ENCODE peak calls at places on chromosomes 16 and 17, in nine cellular contexts. A is psoas muscle; S is upper lobe of right lung; E is adrenal gland; K is right atrium auricular region; O is ascending aorta; N is heart left ventricle; P is CD8-positive, alpha-beta T cell; C is body of pancreas. W is an unnamed sample.

GRCh38 chr17:35238817-35239216 is 4.1 kb upstream of the SLFN5 start:
- DNase-seq in A (no peak), S (no peak), E (no peak), K (no peak), O (no peak), N (no peak), P (no peak), C (no peak), W (peak)

GRCh38 chr16:17404903-17405691 is 65.7 kb downstream of the XYLT1 start:
- DNase-seq in A (peak), S (peak), E (peak), K (peak), O (peak), N (peak), P (no peak), C (peak), W (no peak)

GRCh38 chr17:78337244-78338109 is 22.4 kb downstream of the SOCS3 start:
- DNase-seq in A (no peak), S (no peak), E (peak), K (no peak), O (no peak), N (no peak), P (no peak), C (peak), W (peak)

GRCh38 chr17:45949755-45950320 is 49.2 kb upstream of the STH start:
- DNase-seq in A (no peak), S (no peak), E (no peak), K (no peak), O (no peak), N (no peak), P (no peak), C (no peak), W (no peak)

GRCh38 chr17:9968881-9969280 is 63.8 kb upstream of the RCVRN start:
- DNase-seq in A (no peak), S (no peak), E (no peak), K (no peak), O (no peak), N (no peak), P (no peak), C (no peak), W (no peak)

GRCh38 chr17:45756266-45756989 is 27.7 kb upstream of the CRHR1 start:
- DNase-seq in A (no peak), S (no peak), E (no peak), K (no peak), O (no peak), N (no peak), P (no peak), C (no peak), W (no peak)

GRCh38 chr16:3759736-3760135 is 42.4 kb upstream of the TRAP1 start:
- DNase-seq in A (no peak), S (no peak), E (no peak), K (no peak), O (no peak), N (no peak), P (no peak), C (no peak), W (no peak)

GRCh38 chr16:73956592-73957495 is 339.8 kb upstream of the PSMD7 start:
- DNase-seq in A (peak), S (no peak), E (peak), K (no peak), O (no peak), N (peak), P (no peak), C (peak), W (peak)

GRCh38 chr17:8186787-8187516 is 3.0 kb downstream of the BORCS6 start:
- DNase-seq in A (peak), S (peak), E (peak), K (peak), O (peak), N (peak), P (peak), C (peak), W (peak)

GRCh38 chr17:35255316-35255715 is 12.4 kb downstream of the SLFN5 start:
- DNase-seq in A (no peak), S (no peak), E (no peak), K (no peak), O (no peak), N (no peak), P (no peak), C (no peak), W (no peak)

GRCh38 chr16:20016234-20016633 is 57.5 kb downstream of the GPR139 start:
- DNase-seq in A (no peak), S (no peak), E (no peak), K (no peak), O (no peak), N (no peak), P (no peak), C (no peak), W (no peak)
- TF ChIP-seq CTCF in A (no peak), S (no peak), E (no peak), K (no peak), O (no peak), N (no peak), P (no peak), C (no peak), W (no peak)

DNA sequence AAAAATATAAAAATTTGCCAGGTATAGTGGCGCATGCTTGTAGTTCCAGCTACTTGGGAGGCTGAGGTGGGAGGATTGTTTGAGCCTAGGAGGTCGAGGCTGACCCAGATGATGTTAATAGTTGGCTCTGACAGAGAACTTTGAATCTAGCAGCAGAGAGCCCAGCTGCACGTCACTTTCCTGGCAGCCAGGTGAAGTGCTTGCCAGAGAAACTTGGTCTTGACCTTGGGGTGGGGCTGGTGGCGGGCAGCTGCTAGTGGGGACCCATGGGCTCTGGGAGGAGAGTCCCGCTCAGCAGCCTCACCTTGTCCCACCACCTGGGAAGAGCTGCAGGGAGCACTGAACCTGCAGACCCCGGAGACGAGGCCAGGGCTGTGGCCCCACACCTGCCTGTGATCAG is 3.1 kb upstream of the C16orf74 start:
- DNase-seq in A (no peak), S (no peak), E (no peak), K (no peak), O (no peak), N (no peak), P (no peak), C (peak), W (no peak)
- H3K27ac ChIP-seq in A (no peak), S (no peak), E (no peak), K (no peak), O (no peak), N (no peak), P (no peak), C (peak), W (peak)

GRCh38 chr17:76075364-76076099 is 951 bp downstream of the GALR2 start:
- DNase-seq in A (no peak), S (peak), E (no peak), K (no peak), O (no peak), N (no peak), P (no peak), C (no peak), W (no peak)
- TF ChIP-seq CTCF in A (no peak), S (no peak), E (no peak), K (no peak), O (no peak), N (no peak), P (no peak), C (no peak), W (no peak)

GRCh38 chr17:81740395-81740961 is 28.4 kb downstream of the SLC25A10 start:
- DNase-seq in A (no peak), S (peak), E (no peak), K (no peak), O (no peak), N (no peak), P (no peak), C (no peak), W (no peak)
- H3K27ac ChIP-seq in A (no peak), S (no peak), E (no peak), K (no peak), O (no peak), N (no peak), P (no peak), C (no peak), W (peak)

GRCh38 chr17:39676198-39676819 is 8.1 kb downstream of the PNMT start:
- DNase-seq in A (no peak), S (peak), E (peak), K (no peak), O (peak), N (peak), P (peak), C (peak), W (no peak)

GRCh38 chr17:39677072-39677471 is 8.8 kb downstream of the PNMT start:
- DNase-seq in A (no peak), S (no peak), E (no peak), K (no peak), O (no peak), N (no peak), P (no peak), C (no peak), W (no peak)

GRCh38 chr17:39679521-39680192 is 8.2 kb downstream of the PGAP3 start:
- DNase-seq in A (no peak), S (no peak), E (no peak), K (no peak), O (no peak), N (peak), P (peak), C (no peak), W (no peak)

GRCh38 chr17:39677581-39678339 is 9.5 kb downstream of the PNMT start:
- DNase-seq in A (peak), S (no peak), E (no peak), K (no peak), O (peak), N (peak), P (no peak), C (no peak), W (no peak)

DNA sequence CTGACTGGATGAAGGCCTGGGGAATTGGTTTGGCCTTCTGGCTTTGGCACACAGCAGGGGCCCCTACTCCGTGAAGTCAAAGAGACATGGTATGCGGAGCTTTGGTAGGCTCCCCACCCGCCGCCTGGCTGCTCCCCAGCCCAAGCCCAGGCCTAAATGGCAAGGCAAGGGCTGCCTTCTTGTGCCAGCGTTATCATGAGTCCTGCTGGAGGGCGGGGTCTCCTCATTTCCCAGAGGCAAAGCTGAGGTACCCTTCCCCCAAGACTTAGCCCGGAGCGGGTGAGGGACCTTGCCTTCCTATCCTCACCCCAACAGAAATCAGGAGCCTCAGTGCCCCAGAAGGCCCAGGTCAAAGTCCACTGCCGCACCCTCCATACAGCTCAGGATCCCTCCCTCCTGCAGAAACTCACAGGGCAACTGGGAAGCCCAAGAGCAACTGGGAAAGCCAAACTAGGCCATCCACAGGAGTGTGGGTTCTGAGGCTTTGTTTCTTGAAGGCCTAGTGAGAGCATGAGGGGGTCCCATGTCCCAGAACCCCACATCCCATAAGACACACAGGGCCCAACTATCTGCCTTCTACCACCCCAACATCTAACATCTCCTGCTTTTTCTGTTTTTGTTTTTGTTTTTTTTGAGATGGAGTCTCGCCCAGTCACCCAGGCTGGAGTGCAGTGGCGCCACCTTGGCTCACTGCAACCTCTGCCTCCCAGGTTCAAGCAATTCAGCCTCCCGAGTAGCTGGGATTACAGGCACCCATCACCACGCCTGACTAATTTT is 9.3 kb downstream of the PGAP3 start:
- DNase-seq in A (no peak), S (no peak), E (no peak), K (no peak), O (no peak), N (no peak), P (no peak), C (no peak), W (no peak)
- TF ChIP-seq CTCF in A (no peak), S (no peak), E (no peak), K (no peak), O (no peak), N (no peak), P (no peak), C (no peak), W (no peak)